ENCODE peak calls at places on chromosomes 12 and 14, in five cellular contexts. One of them, this sample, is unnamed.

GRCh38 chr12:13189254-13189653 is 7.3 kb upstream of the EMP1 start:
- DNase-seq in K562: no peak
- DNase-seq in prostate gland: no peak
- DNase-seq in body of pancreas: no peak
- DNase-seq in adrenal gland: no peak
- DNase-seq in this sample: no peak

GRCh38 chr12:16350682-16351081 is 3.2 kb downstream of the MGST1 start:
- DNase-seq in K562: no peak
- DNase-seq in prostate gland: peak; percentile 49
- DNase-seq in body of pancreas: peak; percentile 67
- DNase-seq in adrenal gland: no peak
- DNase-seq in this sample: no peak

GRCh38 chr14:79544671-79545070 is 666.6 kb downstream of the DIO2 start:
- DNase-seq in K562: no peak
- DNase-seq in prostate gland: no peak
- DNase-seq in body of pancreas: no peak
- DNase-seq in adrenal gland: no peak
- DNase-seq in this sample: no peak

GRCh38 chr12:68932123-68932700 is 759 bp downstream of the CPM start:
- DNase-seq in K562: no peak
- DNase-seq in prostate gland: no peak
- DNase-seq in body of pancreas: peak; percentile 27
- DNase-seq in adrenal gland: no peak
- DNase-seq in this sample: no peak

GRCh38 chr12:68138480-68138879 is 21.1 kb downstream of the IFNG start:
- DNase-seq in K562: no peak
- DNase-seq in prostate gland: no peak
- DNase-seq in body of pancreas: no peak
- DNase-seq in adrenal gland: no peak
- DNase-seq in this sample: no peak

GRCh38 chr14:69137456-69138188 is 15.3 kb downstream of the DCAF5 start:
- DNase-seq in K562: no peak
- DNase-seq in prostate gland: no peak
- DNase-seq in body of pancreas: no peak
- DNase-seq in adrenal gland: no peak
- DNase-seq in this sample: no peak

GRCh38 chr14:86166541-86166940 is 636.6 kb downstream of the FLRT2 start:
- DNase-seq in K562: no peak
- DNase-seq in prostate gland: no peak
- DNase-seq in body of pancreas: no peak
- DNase-seq in adrenal gland: no peak
- DNase-seq in this sample: no peak

GRCh38 chr14:62759796-62760195 is 285.5 kb downstream of the KCNH5 start:
- DNase-seq in K562: no peak
- DNase-seq in prostate gland: no peak
- DNase-seq in body of pancreas: no peak
- DNase-seq in adrenal gland: no peak
- DNase-seq in this sample: no peak

GRCh38 chr12:57511588-57512325 is 8.6 kb downstream of the DDIT3 start:
- DNase-seq in K562: no peak
- DNase-seq in prostate gland: no peak
- DNase-seq in body of pancreas: no peak
- DNase-seq in adrenal gland: no peak
- DNase-seq in this sample: no peak

GRCh38 chr12:27449893-27450534 is 3.5 kb downstream of the SMCO2 start:
- DNase-seq in K562: no peak
- DNase-seq in prostate gland: no peak
- DNase-seq in body of pancreas: no peak
- DNase-seq in adrenal gland: no peak
- DNase-seq in this sample: no peak

GRCh38 chr14:30737916-30738315 is 115.8 kb downstream of the SCFD1 start:
- DNase-seq in K562: no peak
- DNase-seq in prostate gland: no peak
- DNase-seq in body of pancreas: no peak
- DNase-seq in adrenal gland: no peak
- DNase-seq in this sample: no peak

GRCh38 chr12:89874146-89874545 is 165.5 kb upstream of the ATP2B1 start:
- DNase-seq in K562: no peak
- DNase-seq in prostate gland: no peak
- DNase-seq in body of pancreas: no peak
- DNase-seq in adrenal gland: no peak
- DNase-seq in this sample: no peak

GRCh38 chr12:178715-179109 is 35.2 kb downstream of the SLC6A12 start:
- DNase-seq in K562: no peak
- DNase-seq in prostate gland: no peak
- DNase-seq in body of pancreas: no peak
- DNase-seq in adrenal gland: no peak
- DNase-seq in this sample: no peak

GRCh38 chr12:109717390-109718357 is 4.0 kb downstream of the FAM222A start:
- DNase-seq in K562: no peak
- DNase-seq in prostate gland: no peak
- DNase-seq in body of pancreas: no peak
- DNase-seq in adrenal gland: peak; percentile 46
- DNase-seq in this sample: no peak

GRCh38 chr12:69660164-69660863 is 38.8 kb downstream of the BEST3 start:
- DNase-seq in K562: peak; percentile 16
- DNase-seq in prostate gland: no peak
- DNase-seq in body of pancreas: no peak
- DNase-seq in adrenal gland: no peak
- DNase-seq in this sample: no peak

GRCh38 chr12:52147367-52147972 is 44.3 kb downstream of the KRT80 start:
- DNase-seq in K562: peak; percentile 77
- DNase-seq in prostate gland: peak; percentile 98
- DNase-seq in body of pancreas: peak; percentile 83
- DNase-seq in adrenal gland: peak; percentile 87
- DNase-seq in this sample: peak; percentile 63

GRCh38 chr14:99287269-99287942 is 15.4 kb upstream of the BCL11B start:
- DNase-seq in K562: no peak
- DNase-seq in prostate gland: no peak
- DNase-seq in body of pancreas: no peak
- DNase-seq in adrenal gland: no peak
- DNase-seq in this sample: no peak

GRCh38 chr14:103074699-103075341 is 9.2 kb upstream of the LBHD2 start:
- DNase-seq in K562: peak; percentile 83
- DNase-seq in prostate gland: no peak
- DNase-seq in body of pancreas: peak; percentile 55
- DNase-seq in adrenal gland: peak; percentile 49
- DNase-seq in this sample: peak; percentile 84

GRCh38 chr14:95725685-95726336 is 11.9 kb upstream of the TCL1A start:
- DNase-seq in K562: no peak
- DNase-seq in prostate gland: no peak
- DNase-seq in body of pancreas: no peak
- DNase-seq in adrenal gland: no peak
- DNase-seq in this sample: no peak

GRCh38 chr14:29927596-29928341 is at the start of gene PRKD1:
- DNase-seq in K562: peak; percentile 70
- DNase-seq in prostate gland: peak; percentile 55
- DNase-seq in body of pancreas: peak; percentile 79
- DNase-seq in adrenal gland: peak; percentile 78
- DNase-seq in this sample: peak; percentile 65

GRCh38 chr12:114790276-114790675 is 106.3 kb upstream of the TBX3 start:
- DNase-seq in K562: no peak
- DNase-seq in prostate gland: no peak
- DNase-seq in body of pancreas: no peak
- DNase-seq in adrenal gland: no peak
- DNase-seq in this sample: no peak

GRCh38 chr12:78683031-78683430 is 181.5 kb upstream of the SYT1 start:
- DNase-seq in K562: no peak
- DNase-seq in prostate gland: no peak
- DNase-seq in body of pancreas: no peak
- DNase-seq in adrenal gland: no peak
- DNase-seq in this sample: no peak

GRCh38 chr12:129911437-129912049 is 7.7 kb upstream of the TMEM132D start:
- DNase-seq in K562: peak; percentile 67
- DNase-seq in prostate gland: peak; percentile 27
- DNase-seq in body of pancreas: peak; percentile 75
- DNase-seq in adrenal gland: peak; percentile 40
- DNase-seq in this sample: no peak

GRCh38 chr14:101442451-101442850 is 118.8 kb upstream of the DIO3 start:
- DNase-seq in K562: no peak
- DNase-seq in prostate gland: no peak
- DNase-seq in body of pancreas: no peak
- DNase-seq in adrenal gland: no peak
- DNase-seq in this sample: no peak

GRCh38 chr14:42174357-42174756 is 567.7 kb downstream of the LRFN5 start:
- DNase-seq in K562: no peak
- DNase-seq in prostate gland: no peak
- DNase-seq in body of pancreas: no peak
- DNase-seq in adrenal gland: no peak
- DNase-seq in this sample: no peak

GRCh38 chr12:92879698-92880322 is 49.3 kb downstream of the EEA1 start:
- DNase-seq in K562: peak; percentile 50
- DNase-seq in prostate gland: no peak
- DNase-seq in body of pancreas: no peak
- DNase-seq in adrenal gland: no peak
- DNase-seq in this sample: no peak

DNA sequence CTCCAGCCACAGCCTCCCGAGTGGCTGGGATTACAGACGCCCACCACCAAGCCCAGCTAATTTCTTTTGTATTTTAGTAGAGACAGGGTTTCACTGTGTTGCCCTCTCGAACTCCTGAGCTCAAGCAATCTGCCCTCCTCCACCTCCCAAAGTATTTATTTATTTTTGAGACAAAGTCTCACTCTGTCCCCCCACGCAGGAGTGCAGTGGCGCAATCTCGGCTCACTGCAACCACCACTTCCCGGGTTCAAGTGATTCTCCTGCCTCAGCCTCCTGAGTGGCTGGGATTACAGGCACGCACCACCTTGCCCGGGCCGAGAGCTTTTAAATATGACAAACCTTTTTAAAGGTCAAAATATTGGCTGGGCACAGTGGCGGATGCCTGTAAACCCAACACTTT is 14.6 kb downstream of the NUMB start:
- DNase-seq in K562: no peak
- DNase-seq in prostate gland: no peak
- DNase-seq in body of pancreas: no peak
- DNase-seq in adrenal gland: no peak
- DNase-seq in this sample: no peak
- TF ChIP-seq CTCF in K562: no peak
- TF ChIP-seq CTCF in prostate gland: no peak
- TF ChIP-seq CTCF in body of pancreas: no peak
- TF ChIP-seq CTCF in adrenal gland: no peak
- TF ChIP-seq CTCF in this sample: no peak

GRCh38 chr14:66568220-66568619 is 60.3 kb downstream of the GPHN start:
- DNase-seq in K562: no peak
- DNase-seq in prostate gland: no peak
- DNase-seq in body of pancreas: no peak
- DNase-seq in adrenal gland: no peak
- DNase-seq in this sample: no peak
- TF ChIP-seq POLR2A in K562: no peak
- TF ChIP-seq POLR2A in prostate gland: no peak
- TF ChIP-seq POLR2A in body of pancreas: no peak
- TF ChIP-seq POLR2A in adrenal gland: no peak
- TF ChIP-seq POLR2A in this sample: no peak

DNA sequence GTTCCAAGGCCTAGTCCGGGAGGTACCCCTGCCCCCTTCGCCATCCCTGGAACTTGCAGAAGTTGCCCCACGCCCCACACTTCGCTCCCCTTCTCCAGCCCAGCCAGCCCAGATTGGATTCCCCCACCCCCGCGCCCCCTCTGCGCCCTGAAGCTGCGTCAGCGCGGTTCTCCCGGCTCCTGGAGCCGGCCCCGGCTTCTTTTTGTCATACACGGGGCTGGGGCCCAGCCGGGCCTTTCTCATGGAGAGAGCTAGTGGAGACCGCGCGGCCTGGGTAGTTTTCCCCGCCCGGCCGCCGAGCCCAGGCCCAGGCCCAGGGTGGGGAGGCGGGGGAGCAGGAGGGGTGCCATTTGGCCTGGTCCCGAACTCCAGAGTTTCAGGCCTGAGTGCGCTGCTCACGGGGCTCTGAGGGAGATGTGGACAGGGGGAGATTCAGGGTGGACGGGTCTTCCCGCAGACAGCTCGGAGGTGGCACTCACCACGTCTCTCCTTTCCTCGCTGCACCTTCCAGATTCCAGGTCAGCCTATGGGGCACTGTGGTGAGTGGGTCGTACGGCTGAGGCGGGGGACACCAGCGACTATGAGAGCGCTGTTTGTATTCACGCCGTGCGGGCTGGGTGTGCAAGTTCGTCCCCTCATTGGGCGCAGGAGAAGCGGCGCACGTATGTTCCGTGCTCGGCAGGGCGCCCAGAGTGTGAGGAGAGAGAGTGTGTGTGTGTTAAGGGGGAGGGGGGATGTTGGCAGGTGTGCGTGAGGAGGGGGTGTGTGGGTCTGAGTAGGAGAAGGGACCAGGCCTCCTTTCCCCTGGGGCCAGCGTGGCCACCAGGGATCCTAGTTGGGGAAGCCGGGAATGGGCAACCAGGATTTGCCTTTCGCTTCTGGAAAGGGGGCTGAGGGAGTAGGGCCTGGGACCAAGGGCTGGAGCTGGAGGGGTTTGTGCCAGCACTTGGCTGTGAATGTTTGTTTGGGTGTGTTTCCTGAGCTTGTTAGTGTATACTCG is 820 bp upstream of the LHX5 start:
- DNase-seq in K562: no peak
- DNase-seq in prostate gland: no peak
- DNase-seq in body of pancreas: no peak
- DNase-seq in adrenal gland: no peak
- DNase-seq in this sample: no peak
- H3K27ac ChIP-seq in K562: no peak overlapping the region
- H3K27ac ChIP-seq in prostate gland: no peak overlapping the region
- H3K27ac ChIP-seq in body of pancreas: no peak overlapping the region
- H3K27ac ChIP-seq in adrenal gland: no peak overlapping the region
- H3K27ac ChIP-seq in this sample: no peak overlapping the region

GRCh38 chr14:89629383-89629782 is 212.3 kb upstream of the FOXN3 start:
- DNase-seq in K562: no peak
- DNase-seq in prostate gland: no peak
- DNase-seq in body of pancreas: no peak
- DNase-seq in adrenal gland: no peak
- DNase-seq in this sample: no peak
- TF ChIP-seq CTCF in K562: no peak
- TF ChIP-seq CTCF in prostate gland: no peak
- TF ChIP-seq CTCF in body of pancreas: no peak
- TF ChIP-seq CTCF in adrenal gland: no peak
- TF ChIP-seq CTCF in this sample: no peak

GRCh38 chr14:61280092-61280525 is 1.0 kb downstream of the TMEM30B start:
- DNase-seq in K562: no peak
- DNase-seq in prostate gland: peak; percentile 40
- DNase-seq in body of pancreas: peak; percentile 57
- DNase-seq in adrenal gland: no peak
- DNase-seq in this sample: peak; percentile 52

GRCh38 chr14:61281186-61281676 is at the start of gene TMEM30B:
- DNase-seq in K562: no peak
- DNase-seq in prostate gland: peak; percentile 92
- DNase-seq in body of pancreas: peak; percentile 96
- DNase-seq in adrenal gland: peak; percentile 22
- DNase-seq in this sample: peak; percentile 72

GRCh38 chr14:61281911-61282310 is 773 bp upstream of the TMEM30B start:
- DNase-seq in K562: no peak
- DNase-seq in prostate gland: no peak
- DNase-seq in body of pancreas: no peak
- DNase-seq in adrenal gland: no peak
- DNase-seq in this sample: no peak

GRCh38 chr14:61282746-61283145 is 1.6 kb upstream of the TMEM30B start:
- DNase-seq in K562: no peak
- DNase-seq in prostate gland: no peak
- DNase-seq in body of pancreas: no peak
- DNase-seq in adrenal gland: no peak
- DNase-seq in this sample: no peak

GRCh38 chr14:61280526-61281185 is 482 bp downstream of the TMEM30B start:
- DNase-seq in K562: no peak
- DNase-seq in prostate gland: peak; percentile 66
- DNase-seq in body of pancreas: peak; percentile 83
- DNase-seq in adrenal gland: peak; percentile 63
- DNase-seq in this sample: peak; percentile 85
- TF ChIP-seq POLR2A in K562: no peak
- TF ChIP-seq POLR2A in prostate gland: no peak
- TF ChIP-seq POLR2A in body of pancreas: peak; percentile 76
- TF ChIP-seq POLR2A in adrenal gland: peak; percentile 67
- TF ChIP-seq POLR2A in this sample: peak; percentile 48